ENCODE peak calls at places on chromosomes 2 and 18, in four cellular contexts. W is uterus, U is heart left ventricle, O is thyroid gland. M is an unnamed sample. For H3K27me3 and H3K9me3, the result is how much of the 10 kb centered on the place peaks cover.

GRCh38 chr2:42770288-42771131 is 6.6 kb upstream of the OXER1 start:
- DNase-seq in U (no peak), W (no peak), O (peak), M (no peak)

GRCh38 chr2:115946891-115947290 is 1504.5 kb downstream of the DPP10 start:
- DNase-seq in U (no peak), W (no peak), O (no peak), M (no peak)

GRCh38 chr2:45237850-45238542 is 228.7 kb upstream of the SIX2 start:
- DNase-seq in U (no peak), O (no peak), W (peak), M (peak)

GRCh38 chr2:132415256-132416079 is 1.1 kb upstream of the GPR39 start:
- DNase-seq in W (peak), U (no peak), O (no peak), M (no peak)

GRCh38 chr18:54327818-54328217 is 29.8 kb downstream of the STARD6 start:
- DNase-seq in W (no peak), O (no peak), U (no peak), M (no peak)

GRCh38 chr18:54296017-54296416 is 26.7 kb downstream of the POLI start:
- DNase-seq in W (no peak), U (no peak), O (no peak), M (no peak)

GRCh38 chr18:32771169-32771751 is 1.6 kb downstream of the KLHL14 start:
- DNase-seq in W (no peak), U (no peak), O (peak), M (no peak)

GRCh38 chr2:191020742-191021381 is 6.9 kb upstream of the STAT1 start:
- DNase-seq in W (peak), U (no peak), O (peak), M (peak)

GRCh38 chr2:36433311-36434217 is 78.0 kb downstream of the CRIM1 start:
- DNase-seq in U (peak), W (peak), O (no peak), M (no peak)

GRCh38 chr2:144325086-144325485 is 194.8 kb downstream of the ZEB2 start:
- DNase-seq in W (no peak), U (no peak), O (no peak), M (no peak)

GRCh38 chr2:97662895-97663625 is 784 bp downstream of the ACTR1B start:
- DNase-seq in U (peak), W (peak), O (peak), M (peak)

GRCh38 chr2:232483923-232484627 is 3.6 kb downstream of the ECEL1 start:
- DNase-seq in U (no peak), W (no peak), O (no peak), M (no peak)

GRCh38 chr18:47397671-47398319 is 146.3 kb upstream of the SKOR2 start:
- DNase-seq in O (no peak), U (no peak), W (no peak), M (no peak)

GRCh38 chr18:22149710-22150109 is 19.7 kb upstream of the GATA6 start:
- DNase-seq in W (no peak), U (no peak), O (no peak), M (no peak)

GRCh38 chr2:239177908-239178307 is 222.9 kb downstream of the HDAC4 start:
- DNase-seq in W (peak), O (peak), U (no peak), M (no peak)

GRCh38 chr2:31127931-31128330 is 10.3 kb downstream of the GALNT14 start:
- DNase-seq in O (no peak), U (no peak), W (no peak), M (no peak)

GRCh38 chr2:9660781-9661180 is 30.0 kb upstream of the YWHAQ start:
- DNase-seq in U (no peak), W (no peak), O (no peak), M (no peak)

GRCh38 chr2:221255862-221256261 is 316.2 kb downstream of the EPHA4 start:
- DNase-seq in W (no peak), O (peak), U (no peak), M (no peak)

GRCh38 chr2:3044587-3045317 is 332.9 kb downstream of the EIPR1 start:
- DNase-seq in W (no peak), O (no peak), U (no peak), M (no peak)

GRCh38 chr18:58225101-58225500 is 181.1 kb downstream of the NEDD4L start:
- DNase-seq in O (no peak), W (no peak), U (no peak), M (no peak)

GRCh38 chr18:10457798-10458197 is 3.4 kb downstream of the APCDD1 start:
- DNase-seq in U (no peak), W (no peak), O (no peak), M (no peak)

GRCh38 chr18:58337688-58338087 is 291.2 kb downstream of the ALPK2 start:
- DNase-seq in U (peak), W (peak), O (no peak), M (no peak)

DNA sequence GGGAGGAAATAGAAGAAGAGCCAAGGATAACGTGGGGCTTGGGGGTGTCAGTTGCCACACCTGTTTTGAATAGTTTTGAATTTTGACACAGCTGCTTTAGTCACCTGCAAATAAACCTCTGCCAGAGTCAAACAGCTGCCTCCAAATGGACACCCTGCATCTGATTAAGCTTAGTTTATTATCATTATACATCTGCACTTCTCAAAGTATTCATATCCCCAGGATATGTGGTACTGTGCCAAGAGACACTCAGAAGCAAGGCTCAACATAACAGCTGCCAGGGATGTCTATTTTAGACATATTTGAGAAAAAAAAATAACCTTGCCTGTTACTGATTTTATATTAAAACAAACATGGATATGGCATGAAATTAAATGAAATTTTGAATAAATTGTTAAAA is 122.5 kb upstream of the WDR75 start:
- DNase-seq in W (no peak), O (no peak), U (no peak), M (no peak)
- H3K27me3 ChIP-seq in W (under half), O (under half), U (under half), M (under half)

GRCh38 chr2:56587456-56587855 is 403.7 kb downstream of the CCDC85A start:
- DNase-seq in O (no peak), U (no peak), W (no peak), M (no peak)
- H3K9me3 ChIP-seq in O (under half), U (under half), W (under half), M (under half)

GRCh38 chr2:173401716-173402326 is 47.1 kb downstream of the CDCA7 start:
- DNase-seq in O (no peak), W (no peak), U (no peak), M (no peak)
- H3K27me3 ChIP-seq in O (under half), W (under half), U (under half), M (under half)

DNA sequence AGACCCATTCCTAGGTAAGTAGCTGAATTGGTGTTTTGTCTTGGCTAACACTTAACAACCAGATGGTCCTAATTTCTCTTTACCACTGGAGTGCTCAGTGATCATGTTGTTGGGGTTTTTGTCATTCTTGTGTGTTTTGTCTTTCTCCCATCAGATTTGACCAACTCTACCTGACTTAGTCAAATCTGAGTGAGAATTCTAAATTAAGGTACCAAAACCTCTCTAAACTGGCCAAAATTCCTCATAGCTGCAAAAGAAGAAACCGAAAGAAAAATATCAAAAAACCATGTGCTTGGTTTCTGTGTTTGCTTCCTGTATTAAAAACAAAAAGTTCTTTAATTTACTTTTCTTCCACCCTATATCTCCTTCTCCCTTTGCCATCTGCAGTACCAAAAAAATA is 350.7 kb upstream of the SPHKAP start:
- DNase-seq in O (no peak), U (no peak), W (no peak), M (no peak)
- H3K9me3 ChIP-seq in O (under half), U (under half), W (under half), M (under half)

GRCh38 chr2:16002144-16002543 is 61.8 kb downstream of the MYCN start:
- DNase-seq in U (no peak), W (no peak), O (no peak), M (no peak)
- H3K27me3 ChIP-seq in U (under half), W (under half), O (under half), M (under half)

GRCh38 chr2:170252414-170252813 is 74.5 kb downstream of the MYO3B start:
- DNase-seq in U (no peak), O (no peak), W (no peak), M (no peak)
- H3K9me3 ChIP-seq in U (under half), O (under half), W (under half), M (under half)

DNA sequence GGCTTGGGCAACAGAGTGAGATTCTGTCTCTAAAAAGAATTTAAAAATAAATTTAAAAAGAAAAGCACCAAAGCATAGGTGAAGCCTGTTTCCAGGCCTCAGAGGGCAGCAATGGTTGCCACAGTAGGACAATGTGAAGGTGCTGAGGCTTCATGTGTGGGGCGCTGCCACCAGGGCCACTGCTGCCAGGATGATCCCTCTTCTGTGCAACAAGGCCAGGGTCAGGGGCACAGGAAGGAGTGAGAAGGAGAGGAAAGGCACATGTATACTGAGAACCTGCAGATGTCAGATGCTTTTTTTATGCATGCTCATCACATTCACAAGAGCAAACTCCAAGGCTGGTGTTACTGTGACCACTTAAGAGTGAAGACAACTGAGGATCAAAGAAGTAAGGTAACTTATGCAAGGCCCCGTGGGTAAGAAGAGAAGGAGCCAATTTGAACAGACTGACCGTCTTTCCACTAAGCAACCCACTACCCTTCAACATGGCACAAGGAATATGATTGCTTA is 79.7 kb upstream of the ACKR3 start:
- DNase-seq in O (no peak), U (no peak), W (no peak), M (no peak)
- H3K27me3 ChIP-seq in O (under half), U (under half), W (under half), M (under half)

GRCh38 chr2:1227289-1227900 is 185.9 kb upstream of the TPO start:
- DNase-seq in U (peak), O (peak), W (no peak), M (no peak)
- H3K9me3 ChIP-seq in U (under half), O (under half), W (under half), M (under half)

M was measured in MG63.